ENCODE peak calls at places on chromosomes 11 and 22, in eight cellular contexts. C, I, L, U, D, J, N and F are unnamed samples.

GRCh38 chr11:68998390-68998911 is 14.6 kb downstream of the MRGPRF start:
- DNase-seq in C (peak; percentile 42), I (no peak), L (peak; percentile 12), U (no peak), D (peak; percentile 43), J (peak; percentile 21), N (peak; percentile 89), F (no peak)

GRCh38 chr11:17986007-17986710 is 26.7 kb downstream of the SERGEF start:
- DNase-seq in C (no peak), I (no peak), L (peak; percentile 90), U (peak; percentile 59), D (no peak), J (peak; percentile 65), N (no peak), F (no peak)

GRCh38 chr22:42938976-42939375 is 76.0 kb downstream of the PACSIN2 start:
- DNase-seq in C (peak; percentile 30), I (no peak), L (no peak), U (no peak), D (peak; percentile 52), J (no peak), N (no peak), F (no peak)

GRCh38 chr11:128316541-128317206 is 270.7 kb downstream of the ETS1 start:
- DNase-seq in C (no peak), I (no peak), L (no peak), U (no peak), D (no peak), J (no peak), N (no peak), F (no peak)

GRCh38 chr11:2779499-2779980 is 79.7 kb upstream of the KCNQ1OT1 start:
- DNase-seq in C (no peak), I (peak; percentile 1), L (no peak), U (no peak), D (no peak), J (no peak), N (peak; percentile 87), F (no peak)

GRCh38 chr11:128200467-128200866 is 386.9 kb downstream of the ETS1 start:
- DNase-seq in C (no peak), I (no peak), L (no peak), U (no peak), D (no peak), J (no peak), N (no peak), F (no peak)

GRCh38 chr11:66112640-66113098 is 42.6 kb downstream of the PACS1 start:
- DNase-seq in C (no peak), I (no peak), L (peak; percentile 76), U (no peak), D (no peak), J (no peak), N (no peak), F (no peak)

GRCh38 chr11:123702137-123702536 is 39.3 kb downstream of the ZNF202 start:
- DNase-seq in C (no peak), I (no peak), L (no peak), U (no peak), D (no peak), J (no peak), N (no peak), F (no peak)

GRCh38 chr11:130561441-130561881 is 113.0 kb downstream of the ADAMTS15 start:
- DNase-seq in C (no peak), I (no peak), L (peak; percentile 35), U (no peak), D (no peak), J (no peak), N (no peak), F (no peak)

GRCh38 chr22:43923191-43923590 is 414 bp upstream of the PNPLA3 start:
- DNase-seq in C (no peak), I (no peak), L (no peak), U (no peak), D (no peak), J (no peak), N (no peak), F (no peak)

GRCh38 chr11:78539566-78539965 is 35.1 kb downstream of the NARS2 start:
- DNase-seq in C (no peak), I (no peak), L (peak; percentile 75), U (no peak), D (no peak), J (no peak), N (no peak), F (no peak)

GRCh38 chr11:31030375-31030774 is 339.2 kb downstream of the DCDC1 start:
- DNase-seq in C (no peak), I (no peak), L (no peak), U (no peak), D (no peak), J (no peak), N (no peak), F (no peak)

GRCh38 chr11:64998141-64998540 is 1.4 kb upstream of the BATF2 start:
- DNase-seq in C (no peak), I (no peak), L (no peak), U (no peak), D (no peak), J (no peak), N (peak; percentile 40), F (no peak)

GRCh38 chr11:890794-891600 is 19.6 kb downstream of the CHID1 start:
- DNase-seq in C (no peak), I (no peak), L (no peak), U (no peak), D (no peak), J (no peak), N (peak; percentile 71), F (no peak)

GRCh38 chr11:889686-890475 is 20.7 kb downstream of the CHID1 start:
- DNase-seq in C (no peak), I (no peak), L (no peak), U (no peak), D (no peak), J (no peak), N (no peak), F (no peak)

GRCh38 chr11:893008-893654 is 17.5 kb downstream of the CHID1 start:
- DNase-seq in C (no peak), I (no peak), L (no peak), U (no peak), D (no peak), J (no peak), N (no peak), F (no peak)

GRCh38 chr11:894575-895201 is 15.9 kb downstream of the CHID1 start:
- DNase-seq in C (no peak), I (no peak), L (no peak), U (no peak), D (no peak), J (no peak), N (no peak), F (no peak)

DNA sequence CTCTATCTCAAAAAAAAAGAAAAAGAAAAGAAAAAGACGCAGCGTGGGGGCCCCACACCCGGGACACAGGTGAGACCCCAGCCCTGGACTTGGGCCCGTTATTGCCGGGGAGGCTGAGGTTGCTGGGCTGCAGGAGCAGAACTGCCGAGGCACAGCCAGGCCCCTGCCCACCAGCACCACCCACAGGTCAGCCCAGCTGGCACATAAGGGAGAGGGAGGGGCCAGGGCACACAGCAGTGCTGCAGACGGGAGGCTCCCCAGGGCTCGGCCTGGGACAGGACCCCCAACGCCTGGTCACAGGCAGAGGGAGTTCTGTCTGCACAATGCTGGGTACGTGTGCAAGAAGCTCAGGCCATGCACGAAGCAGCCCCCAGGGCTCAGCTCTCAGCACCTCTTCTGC is 18.5 kb downstream of the CHID1 start:
- DNase-seq in C (no peak), I (no peak), L (no peak), U (no peak), D (no peak), J (no peak), N (peak; percentile 79), F (no peak)
- TF ChIP-seq CTCF in C (no peak), I (no peak), L (no peak), U (no peak), D (no peak), J (no peak), N (no peak), F (no peak)

GRCh38 chr11:94107363-94107762 is 21.3 kb upstream of the PANX1 start:
- DNase-seq in C (no peak), I (no peak), L (no peak), U (no peak), D (no peak), J (no peak), N (no peak), F (no peak)
- TF ChIP-seq CTCF in C (no peak), I (no peak), L (peak; percentile 8), U (no peak), D (no peak), J (no peak), N (no peak), F (peak; percentile 6)

GRCh38 chr11:1483445-1483961 is 3.1 kb downstream of the MOB2 start:
- DNase-seq in C (peak; percentile 37), I (no peak), L (no peak), U (no peak), D (peak; percentile 6), J (peak; percentile 15), N (no peak), F (no peak)

GRCh38 chr11:1481483-1481825 is 5.1 kb downstream of the MOB2 start:
- DNase-seq in C (no peak), I (no peak), L (no peak), U (no peak), D (peak; percentile 9), J (peak; percentile 40), N (no peak), F (no peak)

GRCh38 chr11:1484061-1484671 is 2.4 kb downstream of the MOB2 start:
- DNase-seq in C (peak; percentile 62), I (no peak), L (no peak), U (no peak), D (peak; percentile 7), J (peak; percentile 11), N (no peak), F (no peak)

GRCh38 chr11:1481861-1482441 is 4.6 kb downstream of the MOB2 start:
- DNase-seq in C (peak; percentile 60), I (no peak), L (no peak), U (no peak), D (peak; percentile 12), J (peak; percentile 15), N (no peak), F (no peak)

GRCh38 chr11:1482581-1483444 is 3.8 kb downstream of the MOB2 start:
- DNase-seq in C (peak; percentile 82), I (no peak), L (no peak), U (no peak), D (peak; percentile 11), J (peak; percentile 26), N (no peak), F (no peak)
- TF ChIP-seq CTCF in C (peak; percentile 11), I (no peak), L (no peak), U (peak; percentile 12), D (no peak), J (no peak), N (peak; percentile 24), F (no peak)

GRCh38 chr11:33258631-33259184 is 1.5 kb downstream of the HIPK3 start:
- DNase-seq in C (no peak), I (no peak), L (peak; percentile 56), U (no peak), D (no peak), J (no peak), N (no peak), F (no peak)

GRCh38 chr11:33257897-33258630 is 883 bp downstream of the HIPK3 start:
- DNase-seq in C (peak; percentile 95), I (peak; percentile 79), L (peak; percentile 83), U (no peak), D (peak; percentile 85), J (peak; percentile 95), N (peak; percentile 83), F (no peak)

GRCh38 chr11:33256808-33257159 is 397 bp upstream of the HIPK3 start:
- DNase-seq in C (no peak), I (no peak), L (no peak), U (no peak), D (no peak), J (no peak), N (no peak), F (no peak)

GRCh38 chr11:33256031-33256807 is 962 bp upstream of the HIPK3 start:
- DNase-seq in C (peak; percentile 41), I (no peak), L (no peak), U (no peak), D (no peak), J (no peak), N (peak; percentile 29), F (no peak)

GRCh38 chr11:33257160-33257896 is at the start of gene HIPK3:
- DNase-seq in C (peak; percentile 95), I (peak; percentile 89), L (peak; percentile 68), U (no peak), D (peak; percentile 84), J (peak; percentile 83), N (peak; percentile 96), F (no peak)
- TF ChIP-seq CTCF in C (peak; percentile 27), I (no peak), L (peak; percentile 55), U (no peak), D (peak; percentile 21), J (peak; percentile 47), N (no peak), F (peak; percentile 74)